ENCODE peak calls at places on chromosomes 1 and 21, in four cellular contexts. L is astrocyte of the spinal cord, S is astrocyte, F is RWPE1. N is an unnamed sample.

GRCh38 chr1:10438677-10439163 is 8.5 kb downstream of the CENPS start:
- DNase-seq in L (no peak), S (no peak), F (no peak), N (no peak)

GRCh38 chr1:205764578-205764977 is 10.7 kb downstream of the RAB29 start:
- DNase-seq in L (no peak), S (no peak), F (no peak), N (no peak)

GRCh38 chr1:147771216-147772125 is 11.1 kb upstream of the GJA5 start:
- DNase-seq in F (peak; percentile 28), S (no peak), L (no peak), N (no peak)

GRCh38 chr1:184545601-184546000 is 158.8 kb downstream of the C1orf21 start:
- DNase-seq in L (peak; percentile 7), F (peak; percentile 69), S (peak; percentile 40), N (no peak)

GRCh38 chr21:32516729-32517649 is 68.3 kb downstream of the TCP10L start:
- DNase-seq in S (peak; percentile 99), F (peak; percentile 26), L (peak; percentile 97), N (no peak)

GRCh38 chr1:98086796-98087195 is 166.0 kb upstream of the DPYD start:
- DNase-seq in F (peak; percentile 85), S (peak; percentile 100), L (peak; percentile 98), N (no peak)

GRCh38 chr21:41686664-41687063 is 80.2 kb downstream of the RIPK4 start:
- DNase-seq in S (no peak), F (no peak), L (no peak), N (no peak)

GRCh38 chr1:47650205-47650604 is 212.4 kb downstream of the FOXD2 start:
- DNase-seq in L (peak; percentile 86), F (peak; percentile 92), S (peak; percentile 93), N (no peak)

GRCh38 chr1:30923597-30923996 is 15.0 kb upstream of the SDC3 start:
- DNase-seq in S (peak; percentile 56), L (peak; percentile 39), F (no peak), N (no peak)

GRCh38 chr21:44632067-44632466 is 5.1 kb upstream of the KRTAP10-10 start:
- DNase-seq in F (no peak), S (no peak), L (no peak), N (no peak)

GRCh38 chr1:51249445-51249844 is 13.4 kb downstream of the RNF11 start:
- DNase-seq in L (no peak), F (no peak), S (no peak), N (no peak)

DNA sequence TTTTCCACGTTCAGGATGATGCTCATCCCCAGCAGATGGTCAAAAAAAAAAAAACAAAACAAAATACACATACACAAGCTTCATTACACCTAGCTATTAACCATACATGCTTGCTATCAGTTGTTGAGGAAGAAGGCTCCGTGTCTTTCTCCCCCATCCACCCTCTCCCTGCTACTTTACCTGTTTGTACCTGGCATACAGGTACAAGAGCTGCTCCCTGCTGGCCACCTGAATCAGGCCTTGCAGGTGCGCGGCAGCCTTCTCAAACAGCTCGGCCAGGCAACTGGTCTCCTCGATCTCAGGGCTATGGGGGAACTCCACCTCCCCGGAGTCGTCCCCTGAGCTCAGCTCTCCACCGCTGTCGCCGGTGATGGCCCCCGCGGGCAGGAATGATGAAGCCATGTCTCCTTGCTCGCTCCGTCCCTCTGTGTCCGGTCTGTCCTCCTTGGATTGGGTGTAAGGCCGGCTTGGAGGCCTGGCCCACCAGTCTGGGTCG is 464 bp downstream of the ACBD6 start:
- DNase-seq in S (no peak), F (peak; percentile 65), L (no peak), N (peak; percentile 73)
- TF ChIP-seq CTCF in S (no peak), F (no peak), L (no peak), N (no peak)

GRCh38 chr1:2019571-2020309 is 595 bp downstream of the GABRD start:
- DNase-seq in L (no peak), F (no peak), S (no peak), N (no peak)

GRCh38 chr1:2018217-2019161 is 656 bp upstream of the GABRD start:
- DNase-seq in L (no peak), F (no peak), S (no peak), N (no peak)

GRCh38 chr1:2019162-2019542 is at the start of gene GABRD:
- DNase-seq in F (peak; percentile 63), L (no peak), S (no peak), N (no peak)

GRCh38 chr1:2021550-2021949 is 2.4 kb downstream of the GABRD start:
- DNase-seq in S (no peak), L (no peak), F (no peak), N (no peak)

DNA sequence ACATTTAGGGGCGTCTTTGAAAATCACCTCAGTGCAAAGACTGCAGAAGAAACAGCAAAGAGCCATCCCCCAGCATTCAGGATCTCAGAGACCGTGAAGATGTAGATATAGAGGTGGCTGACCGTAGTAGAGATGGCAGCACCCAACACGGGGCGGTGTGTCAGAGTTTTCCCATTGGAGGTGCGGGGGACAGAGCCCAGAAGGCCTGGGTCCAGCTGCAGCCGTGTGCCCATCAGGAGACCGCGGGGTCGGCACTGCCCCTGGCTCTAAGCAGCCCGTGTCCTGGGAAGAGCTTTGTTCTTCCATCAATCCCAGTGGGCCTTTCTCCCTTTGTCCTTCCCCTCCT is 1.1 kb downstream of the GABRD start:
- DNase-seq in L (no peak), S (no peak), F (no peak), N (no peak)
- TF ChIP-seq CTCF in L (no peak), S (no peak), F (no peak), N (no peak)

GRCh38 chr1:105138445-105138821 is 1388.7 kb downstream of the AMY1C start:
- DNase-seq in S (no peak), F (no peak), L (no peak), N (no peak)
- TF ChIP-seq CTCF in S (no peak), F (no peak), L (no peak), N (no peak)

DNA sequence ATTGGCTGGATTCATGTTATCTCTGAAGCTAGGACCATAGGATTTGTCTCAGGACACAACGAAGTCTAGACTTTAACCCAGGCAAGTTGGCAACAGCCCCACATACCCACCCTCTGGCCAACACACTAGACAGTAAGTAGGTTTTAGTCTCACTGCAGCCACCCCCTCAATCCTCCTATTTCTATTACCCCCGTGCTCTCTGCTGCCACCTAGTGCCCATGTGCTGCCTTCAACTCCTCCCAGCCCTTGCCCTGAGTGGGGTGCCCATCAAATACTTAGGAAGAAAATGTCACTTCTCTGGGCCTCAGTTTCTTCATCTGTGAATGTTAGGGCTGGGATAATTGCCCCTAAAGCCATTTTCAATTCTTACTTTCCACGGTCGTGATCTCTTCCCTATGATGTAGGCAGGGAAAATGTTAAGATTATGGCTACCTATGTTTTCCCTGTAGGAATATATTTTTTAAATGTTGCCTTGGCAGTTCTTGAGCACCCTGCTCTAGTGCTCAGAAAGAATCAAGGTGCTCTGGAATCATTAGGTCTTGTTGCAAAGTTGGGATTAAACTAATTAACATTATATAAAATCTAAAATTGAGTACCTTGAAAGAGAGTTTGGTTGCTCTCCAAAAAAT is 213.0 kb downstream of the LMX1A start:
- DNase-seq in F (peak; percentile 28), S (no peak), L (no peak), N (peak; percentile 21)
- TF ChIP-seq CTCF in F (peak; percentile 65), S (peak; percentile 30), L (peak; percentile 57), N (peak; percentile 64)

DNA sequence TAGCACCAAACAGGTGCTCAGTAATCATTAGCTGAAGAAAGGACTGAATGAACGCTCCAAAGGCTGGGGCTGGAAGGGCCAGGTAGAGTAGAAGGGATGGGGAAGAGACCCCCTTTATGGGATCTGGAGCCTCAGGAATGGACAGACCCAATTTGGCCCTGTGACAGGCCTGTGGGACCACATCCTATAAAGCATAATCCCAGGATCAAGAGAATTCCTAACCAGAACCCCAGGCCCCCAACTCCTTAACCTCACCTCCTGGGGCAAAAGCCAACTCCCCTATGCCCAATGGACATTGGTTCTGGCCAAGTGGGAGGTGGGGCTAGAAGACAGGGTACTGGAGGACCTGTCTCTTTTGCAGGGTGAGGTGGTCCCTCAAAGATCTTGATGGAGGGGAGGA is 9.2 kb downstream of the HPCAL4 start:
- DNase-seq in S (no peak), F (no peak), L (no peak), N (no peak)
- TF ChIP-seq CTCF in S (no peak), F (no peak), L (no peak), N (no peak)

N was measured in GM10248.